ENCODE peak calls at places on chromosomes 13 and 19, in six cellular contexts. Y is CD8-positive, alpha-beta memory T cell; K is mesenchymal stem cell; G is pancreas; E is lung; P is hepatocyte. R is an unnamed sample. For H3K9me3, the result is how much of the 10 kb centered on the place peaks cover.

GRCh38 chr13:38821753-38822551 is 135.1 kb downstream of the FREM2 start:
- DNase-seq in Y (no peak), K (no peak), G (no peak), E (no peak), P (no peak), R (no peak)

GRCh38 chr13:45718063-45718462 is 15.9 kb downstream of the CBY2 start:
- DNase-seq in Y (no peak), K (no peak), G (no peak), E (no peak), P (peak), R (no peak)

GRCh38 chr19:38691938-38692457 is 44.5 kb downstream of the ACTN4 start:
- DNase-seq in Y (no peak), K (peak), G (no peak), E (peak), P (peak), R (peak)

GRCh38 chr19:42368360-42368759 is 21.7 kb downstream of the CNFN start:
- DNase-seq in Y (no peak), K (no peak), G (no peak), E (no peak), P (no peak), R (no peak)

GRCh38 chr13:79307866-79308298 is 98.2 kb downstream of the RBM26 start:
- DNase-seq in Y (no peak), K (no peak), G (no peak), E (no peak), P (no peak), R (no peak)

GRCh38 chr19:5903054-5903501 is 512 bp downstream of the NDUFA11 start:
- DNase-seq in Y (no peak), K (peak), G (no peak), E (peak), P (peak), R (no peak)

GRCh38 chr13:50215389-50215788 is 200.1 kb downstream of the KCNRG start:
- DNase-seq in Y (no peak), K (no peak), G (no peak), E (no peak), P (no peak), R (no peak)

GRCh38 chr13:83168575-83168974 is 713.7 kb downstream of the SLITRK1 start:
- DNase-seq in Y (no peak), K (no peak), G (no peak), E (no peak), P (no peak), R (no peak)

GRCh38 chr13:46728777-46729176 is 68.2 kb downstream of the ESD start:
- DNase-seq in Y (no peak), K (peak), G (no peak), E (no peak), P (no peak), R (no peak)

GRCh38 chr19:1942934-1943555 is 2.1 kb downstream of the CSNK1G2 start:
- DNase-seq in Y (peak), K (peak), G (no peak), E (no peak), P (no peak), R (no peak)

GRCh38 chr19:49981603-49982593 is 20.9 kb upstream of the SIGLEC11 start:
- DNase-seq in Y (no peak), K (no peak), G (no peak), E (no peak), P (peak), R (no peak)

GRCh38 chr13:50691176-50691681 is 152.3 kb downstream of the DLEU7 start:
- DNase-seq in Y (no peak), K (no peak), G (no peak), E (no peak), P (no peak), R (no peak)

GRCh38 chr19:3671680-3672574 is 28.3 kb downstream of the PIP5K1C start:
- DNase-seq in Y (no peak), K (peak), G (no peak), E (no peak), P (no peak), R (peak)

GRCh38 chr19:4877753-4878490 is 10.5 kb upstream of the PLIN3 start:
- DNase-seq in Y (no peak), K (no peak), G (peak), E (no peak), P (no peak), R (no peak)

GRCh38 chr13:84563611-84564010 is 681.3 kb upstream of the SLITRK1 start:
- DNase-seq in Y (no peak), K (no peak), G (no peak), E (no peak), P (no peak), R (no peak)

GRCh38 chr13:83350569-83350968 is 531.7 kb downstream of the SLITRK1 start:
- DNase-seq in Y (no peak), K (no peak), G (no peak), E (no peak), P (no peak), R (no peak)

GRCh38 chr19:5547881-5548280 is 19.9 kb downstream of the TINCR start:
- DNase-seq in Y (no peak), K (peak), G (no peak), E (no peak), P (peak), R (no peak)

GRCh38 chr13:86510792-86511191 is 711.6 kb upstream of the SLITRK6 start:
- DNase-seq in Y (no peak), K (no peak), G (no peak), E (no peak), P (no peak), R (no peak)

GRCh38 chr19:55460670-55461258 is 678 bp downstream of the ISOC2 start:
- DNase-seq in Y (peak), K (peak), G (peak), E (peak), P (peak), R (peak)

GRCh38 chr13:109718726-109719125 is 67.7 kb downstream of the IRS2 start:
- DNase-seq in Y (no peak), K (no peak), G (no peak), E (no peak), P (no peak), R (no peak)

GRCh38 chr13:78326608-78327007 is 276.7 kb downstream of the POU4F1 start:
- DNase-seq in Y (no peak), K (no peak), G (no peak), E (no peak), P (no peak), R (no peak)

GRCh38 chr19:10583021-10583776 is 3.9 kb downstream of the AP1M2 start:
- DNase-seq in Y (no peak), K (no peak), G (no peak), E (no peak), P (no peak), R (no peak)

GRCh38 chr19:35513975-35514809 is 743 bp upstream of the DMKN start:
- DNase-seq in Y (no peak), K (peak), G (no peak), E (no peak), P (peak), R (no peak)

GRCh38 chr13:96984061-96984508 is 10.2 kb downstream of the OXGR1 start:
- DNase-seq in Y (no peak), K (peak), G (peak), E (peak), P (peak), R (peak)

GRCh38 chr13:38758278-38758677 is 71.4 kb downstream of the FREM2 start:
- DNase-seq in Y (no peak), K (no peak), G (no peak), E (no peak), P (no peak), R (no peak)

GRCh38 chr13:92260363-92260762 is 861.9 kb downstream of the GPC5 start:
- DNase-seq in Y (no peak), K (no peak), G (no peak), E (no peak), P (no peak), R (no peak)

GRCh38 chr13:35733832-35734231 is 257.3 kb upstream of the MAB21L1 start:
- DNase-seq in Y (no peak), K (no peak), G (no peak), E (no peak), P (no peak), R (no peak)

GRCh38 chr19:13017306-13018036 is 22.2 kb downstream of the NFIX start:
- DNase-seq in Y (no peak), K (no peak), G (no peak), E (no peak), P (no peak), R (no peak)

GRCh38 chr13:73056054-73056962 is 2.5 kb upstream of the KLF5 start:
- DNase-seq in Y (no peak), K (peak), G (no peak), E (no peak), P (peak), R (no peak)

GRCh38 chr19:39432677-39433025 is 3.1 kb downstream of the RPS16 start:
- DNase-seq in Y (no peak), K (no peak), G (no peak), E (no peak), P (no peak), R (no peak)

GRCh38 chr19:58572818-58573657 is at the start of gene MZF1:
- DNase-seq in Y (peak), K (peak), G (peak), E (peak), P (peak), R (peak)

GRCh38 chr19:41205995-41206394 is 13.0 kb downstream of the CYP2S1 start:
- DNase-seq in Y (no peak), K (no peak), G (no peak), E (no peak), P (no peak), R (no peak)

GRCh38 chr13:41222259-41222852 is 28.0 kb upstream of the KBTBD7 start:
- DNase-seq in Y (peak), K (peak), G (no peak), E (peak), P (peak), R (peak)

GRCh38 chr19:18865973-18866799 is 29.8 kb downstream of the CERS1 start:
- DNase-seq in Y (peak), K (peak), G (no peak), E (no peak), P (peak), R (peak)

GRCh38 chr13:111005364-111005763 is 90.5 kb upstream of the ANKRD10 start:
- DNase-seq in Y (no peak), K (peak), G (no peak), E (no peak), P (no peak), R (no peak)

GRCh38 chr19:41883463-41883820 is 458 bp downstream of the ARHGEF1 start:
- DNase-seq in Y (no peak), K (no peak), G (no peak), E (no peak), P (no peak), R (no peak)

GRCh38 chr13:100673831-100674362 is 698 bp downstream of the TMTC4 start:
- DNase-seq in Y (peak), K (peak), G (peak), E (peak), P (peak), R (peak)

GRCh38 chr13:41196620-41197019 is 2.3 kb upstream of the KBTBD7 start:
- DNase-seq in Y (no peak), K (no peak), G (no peak), E (no peak), P (no peak), R (no peak)

GRCh38 chr19:50058425-50058824 is 32.6 kb downstream of the ZNF473 start:
- DNase-seq in Y (no peak), K (no peak), G (no peak), E (no peak), P (no peak), R (no peak)

DNA sequence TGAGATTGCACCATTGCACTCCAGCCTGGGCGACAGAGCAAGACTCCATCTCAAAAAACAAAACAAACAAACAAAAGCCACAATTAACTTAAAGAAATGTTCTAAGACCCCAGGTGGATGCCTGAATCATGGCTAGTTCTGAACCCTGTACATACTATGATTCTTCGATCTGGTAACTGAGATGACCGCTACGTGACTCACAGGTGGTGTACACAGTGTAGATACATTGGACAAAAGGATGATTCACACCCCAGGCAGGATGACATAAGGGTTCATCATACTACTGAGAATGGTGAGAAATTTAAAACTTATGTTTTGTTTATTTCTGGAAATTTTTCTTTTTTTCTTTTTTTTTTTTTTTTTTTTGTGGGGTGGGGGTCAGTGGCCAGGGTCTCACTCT is 6.5 kb downstream of the ZNF426 start:
- DNase-seq in Y (no peak), K (peak), G (no peak), E (no peak), P (no peak), R (no peak)
- H3K9me3 ChIP-seq in Y (under half), K (half or more), G (under half), E (half or more), P (half or more), R (under half)

GRCh38 chr13:19052180-19052579 is 129.4 kb downstream of the TUBA3C start:
- DNase-seq in Y (no peak), K (no peak), G (no peak), E (peak), P (no peak), R (no peak)

GRCh38 chr13:19050901-19051300 is 130.7 kb downstream of the TUBA3C start:
- DNase-seq in Y (no peak), K (no peak), G (no peak), E (no peak), P (no peak), R (no peak)

GRCh38 chr13:19052931-19053330 is 128.7 kb downstream of the TUBA3C start:
- DNase-seq in Y (no peak), K (no peak), G (no peak), E (peak), P (no peak), R (no peak)

GRCh38 chr13:19055611-19056010 is 126.0 kb downstream of the TUBA3C start:
- DNase-seq in Y (no peak), K (no peak), G (no peak), E (peak), P (no peak), R (no peak)

GRCh38 chr13:19053561-19053960 is 128.1 kb downstream of the TUBA3C start:
- DNase-seq in Y (no peak), K (no peak), G (no peak), E (peak), P (no peak), R (no peak)
- H3K9me3 ChIP-seq in Y (under half), K (under half), G (under half), E (under half), P (under half), R (under half)

DNA sequence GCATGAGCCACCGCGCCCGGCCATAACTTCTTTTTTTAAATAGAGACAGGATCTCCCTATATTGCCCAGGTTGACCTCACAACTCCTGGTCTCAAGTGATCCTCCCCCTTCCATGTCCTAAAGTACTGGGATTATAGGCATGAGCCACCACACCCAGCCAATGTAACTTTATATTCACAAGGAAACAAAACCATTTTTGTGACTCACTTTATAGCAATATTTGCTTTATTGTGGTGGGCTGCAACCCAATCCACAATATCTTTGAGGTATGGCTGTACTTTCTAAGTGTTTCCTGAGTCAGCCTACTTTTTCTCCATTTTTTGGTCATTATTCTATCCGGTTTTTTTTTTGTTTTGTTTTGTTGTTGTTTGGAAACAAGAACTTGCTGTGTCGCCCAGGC is 7.9 kb upstream of the ZIM3 start:
- DNase-seq in Y (no peak), K (no peak), G (no peak), E (no peak), P (no peak), R (no peak)
- H3K9me3 ChIP-seq in Y (under half), K (under half), G (under half), E (under half), P (under half), R (under half)

GRCh38 chr19:56983804-56984203 is 136.0 kb upstream of the USP29 start:
- DNase-seq in Y (no peak), K (no peak), G (no peak), E (no peak), P (no peak), R (no peak)

GRCh38 chr19:56976995-56977906 is 136.7 kb upstream of the PEG3 start:
- DNase-seq in Y (no peak), K (no peak), G (no peak), E (no peak), P (no peak), R (no peak)

GRCh38 chr19:56983148-56983547 is 136.6 kb upstream of the USP29 start:
- DNase-seq in Y (no peak), K (no peak), G (no peak), E (no peak), P (no peak), R (no peak)

GRCh38 chr19:56978023-56978565 is 137.6 kb upstream of the PEG3 start:
- DNase-seq in Y (no peak), K (no peak), G (no peak), E (no peak), P (no peak), R (no peak)

GRCh38 chr19:56980864-56981263 is 138.9 kb upstream of the USP29 start:
- DNase-seq in Y (no peak), K (no peak), G (no peak), E (no peak), P (no peak), R (peak)
- H3K9me3 ChIP-seq in Y (under half), K (under half), G (under half), E (under half), P (under half), R (under half)

DNA sequence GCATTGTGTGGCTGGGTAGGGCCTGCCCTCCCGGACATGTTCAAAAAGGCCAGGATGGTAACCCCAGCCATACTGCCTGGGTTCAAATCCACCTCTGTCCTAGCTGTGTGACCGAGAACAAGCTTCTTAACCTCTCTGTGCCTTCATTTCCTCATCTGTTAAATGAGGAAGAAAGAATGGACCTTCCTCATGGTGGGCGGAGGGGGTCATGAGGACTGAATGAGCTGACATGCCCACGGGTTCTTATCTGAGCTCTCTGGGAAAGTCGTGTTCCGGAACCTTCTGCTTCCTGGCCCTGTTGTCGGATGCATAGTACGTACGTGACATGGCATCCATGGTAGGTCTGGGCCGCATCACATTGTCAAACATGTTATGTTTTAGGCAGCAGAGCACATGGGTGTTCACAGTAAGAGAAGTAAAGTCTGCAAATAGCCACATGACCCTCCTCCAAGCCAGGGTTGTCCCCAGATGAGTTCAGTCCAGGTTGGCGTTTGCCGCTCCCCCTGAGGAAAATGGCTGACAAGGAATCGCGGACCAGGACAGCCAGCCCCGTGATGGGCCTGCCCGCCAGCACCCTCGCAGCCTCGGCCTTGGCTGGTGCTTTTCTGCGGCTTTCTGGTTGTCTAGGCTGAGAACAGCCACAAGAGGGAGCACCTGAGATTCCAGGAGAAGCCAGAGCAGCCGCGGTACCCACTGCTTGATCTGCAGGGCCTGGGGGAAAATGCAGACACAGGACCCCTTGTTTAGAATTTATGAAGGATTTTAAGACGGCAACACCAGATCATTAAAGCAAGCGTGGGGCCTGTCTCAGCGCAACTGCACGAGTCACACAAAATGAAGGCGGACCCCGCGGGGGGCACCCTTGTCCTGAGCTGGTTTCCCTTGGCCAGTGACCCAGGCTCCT is 2.4 kb upstream of the NTN5 start:
- DNase-seq in Y (peak), K (peak), G (peak), E (peak), P (peak), R (peak)
- H3K9me3 ChIP-seq in Y (under half), K (under half), G (under half), E (under half), P (under half), R (under half)

DNA sequence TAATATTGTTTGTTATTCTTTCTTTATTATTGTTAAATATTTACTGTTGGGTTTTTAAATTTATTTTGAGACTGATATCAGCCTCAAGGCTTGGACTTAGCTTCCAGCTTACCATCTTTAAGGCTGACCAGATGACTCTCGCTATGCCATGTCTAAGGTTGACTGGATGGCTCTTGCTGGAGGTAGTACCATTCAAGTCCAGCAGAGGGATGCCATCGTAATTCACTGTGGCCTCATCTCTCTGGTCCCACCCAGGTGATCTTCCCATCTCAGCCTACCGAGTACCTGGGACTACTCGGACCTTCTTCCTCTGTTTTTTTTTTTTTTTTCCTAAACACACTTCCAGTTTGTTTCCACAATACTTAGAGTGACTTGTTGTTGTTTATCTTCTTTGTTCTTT is 41.7 kb upstream of the ZNF91 start:
- DNase-seq in Y (no peak), K (no peak), G (no peak), E (no peak), P (no peak), R (no peak)
- H3K9me3 ChIP-seq in Y (under half), K (under half), G (under half), E (under half), P (under half), R (under half)

R was measured in uterus.